ENCODE peak calls at places on chromosomes 11 and 22, in six cellular contexts. Z is IMR-90, L is esophagus squamous epithelium, S is gastrocnemius medialis, X is testis, V is right lobe of liver. G is an unnamed sample.

GRCh38 chr11:116782728-116783127 is 5.1 kb downstream of the ZPR1 start:
- DNase-seq in Z (peak; percentile 50), V (no peak), L (no peak), X (no peak), S (no peak), G (no peak)

GRCh38 chr11:119592642-119593041 is 136.4 kb downstream of the NECTIN1 start:
- DNase-seq in X (peak; percentile 49), L (no peak), Z (no peak), V (no peak), S (no peak), G (no peak)

GRCh38 chr22:45334068-45334467 is 24.3 kb downstream of the FAM118A start:
- DNase-seq in S (peak; percentile 36), L (no peak), V (no peak), X (no peak), Z (no peak), G (no peak)

GRCh38 chr11:64355078-64355940 is 3.7 kb upstream of the RPS6KA4 start:
- DNase-seq in V (peak; percentile 82), S (peak; percentile 40), Z (peak; percentile 77), X (peak; percentile 80), L (no peak), G (peak; percentile 83)

GRCh38 chr11:76653674-76654309 is 16.8 kb downstream of the LRRC32 start:
- DNase-seq in V (no peak), L (no peak), X (peak; percentile 41), S (peak; percentile 26), Z (peak; percentile 95), G (peak; percentile 71)

GRCh38 chr22:26568207-26568706 is 21.7 kb downstream of the TPST2 start:
- DNase-seq in S (no peak), V (no peak), L (no peak), Z (peak; percentile 12), X (no peak), G (no peak)

GRCh38 chr22:36775589-36775965 is 342 bp downstream of the IFT27 start:
- DNase-seq in X (peak; percentile 62), S (no peak), V (no peak), Z (peak; percentile 5), L (no peak), G (no peak)

GRCh38 chr22:43884600-43885318 is 7.1 kb downstream of the PNPLA5 start:
- DNase-seq in L (no peak), V (no peak), X (peak; percentile 69), Z (peak; percentile 31), S (peak; percentile 18), G (peak; percentile 35)

GRCh38 chr11:73989156-73989555 is 6.5 kb upstream of the UCP2 start:
- DNase-seq in V (no peak), S (no peak), Z (no peak), L (no peak), X (no peak), G (no peak)

GRCh38 chr11:116563028-116563712 is 209.6 kb downstream of the BUD13 start:
- DNase-seq in L (no peak), V (no peak), X (peak; percentile 60), S (peak; percentile 16), Z (peak; percentile 21), G (no peak)

GRCh38 chr22:45172872-45173585 is 9.3 kb downstream of the NUP50 start:
- DNase-seq in X (no peak), V (no peak), Z (no peak), L (no peak), S (no peak), G (no peak)

GRCh38 chr11:117841582-117842031 is 17.1 kb upstream of the FXYD2 start:
- DNase-seq in V (peak; percentile 28), X (no peak), S (no peak), L (no peak), Z (no peak), G (peak; percentile 15)

GRCh38 chr22:30423296-30423958 is 2.1 kb upstream of the MTFP1 start:
- DNase-seq in X (peak; percentile 54), Z (no peak), S (no peak), L (no peak), V (peak; percentile 92), G (no peak)

GRCh38 chr11:110490886-110491285 is 61.1 kb downstream of the FDX1 start:
- DNase-seq in L (no peak), S (peak; percentile 12), Z (peak; percentile 80), X (no peak), V (no peak), G (no peak)

GRCh38 chr22:42408276-42408675 is 23.9 kb downstream of the NFAM1 start:
- DNase-seq in Z (no peak), S (no peak), V (no peak), L (no peak), X (no peak), G (no peak)

GRCh38 chr11:293293-293851 is 4.4 kb downstream of the PGGHG start:
- DNase-seq in X (no peak), V (peak; percentile 39), L (no peak), Z (no peak), S (no peak), G (no peak)

GRCh38 chr11:57421066-57421465 is 5.9 kb downstream of the SLC43A3 start:
- DNase-seq in Z (no peak), L (no peak), S (no peak), X (no peak), V (no peak), G (no peak)

GRCh38 chr11:57416436-57416835 is 10.5 kb downstream of the SLC43A3 start:
- DNase-seq in V (no peak), S (no peak), X (no peak), L (no peak), Z (no peak), G (no peak)

GRCh38 chr11:57413681-57414080 is 13.2 kb downstream of the SLC43A3 start:
- DNase-seq in Z (no peak), X (no peak), L (no peak), V (no peak), S (no peak), G (no peak)

GRCh38 chr11:57414612-57415212 is 12.2 kb downstream of the SLC43A3 start:
- DNase-seq in Z (no peak), L (no peak), X (no peak), S (no peak), V (no peak), G (no peak)

DNA sequence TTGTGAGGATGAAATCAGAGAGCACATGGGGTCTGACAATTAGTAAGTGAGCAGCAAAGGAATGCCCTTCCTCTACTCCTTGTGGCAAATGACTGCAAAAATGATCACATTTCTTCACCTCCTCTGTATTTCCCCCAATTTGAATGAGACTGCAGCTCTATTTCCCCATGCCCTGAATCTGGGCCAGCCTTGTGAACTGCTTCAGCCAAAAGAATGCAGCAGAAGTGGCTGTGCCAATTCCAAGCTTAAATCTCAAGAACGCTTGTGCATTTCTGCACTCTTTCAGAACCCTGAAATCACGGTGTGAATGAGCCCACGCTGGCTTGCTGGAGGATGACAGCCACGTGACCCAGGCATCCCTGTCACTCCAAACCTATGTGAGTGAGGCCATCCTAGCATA is 9.9 kb downstream of the SLC43A3 start:
- DNase-seq in L (no peak), V (no peak), S (no peak), X (peak; percentile 20), Z (peak; percentile 48), G (no peak)
- TF ChIP-seq POLR2A in L (no peak), V (no peak), S (no peak), X (no peak), Z (no peak), G (no peak)

GRCh38 chr11:83036701-83037100 is 35.0 kb downstream of the RAB30 start:
- DNase-seq in Z (no peak), L (no peak), S (no peak), V (no peak), X (no peak), G (no peak)
- H3K27ac ChIP-seq in Z (no peak overlapping the region), L (no peak overlapping the region), S (peak overlapping the region; percentile 94), V (no peak overlapping the region), X (no peak overlapping the region), G (no peak overlapping the region)

DNA sequence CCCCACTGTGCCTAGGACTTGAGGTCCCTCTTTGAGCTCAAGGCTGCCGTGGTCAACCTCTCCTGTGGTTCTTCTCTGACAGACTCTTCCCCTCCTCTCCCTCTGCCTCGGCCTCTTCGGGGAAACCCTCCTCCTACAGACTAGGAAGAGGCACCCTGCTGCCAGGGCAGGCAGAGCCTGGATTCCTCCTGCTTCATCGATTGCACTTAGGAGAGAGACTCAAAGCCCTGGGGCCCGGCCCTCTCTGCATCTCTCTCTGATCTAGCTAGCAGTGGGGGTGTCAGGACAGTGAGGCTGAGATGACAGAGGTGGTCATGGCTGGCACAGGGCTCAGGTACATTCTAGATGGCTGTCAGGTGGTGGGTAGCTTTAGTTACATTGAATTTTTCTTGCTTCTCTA is 63.6 kb upstream of the EMID1 start:
- DNase-seq in V (no peak), Z (no peak), S (no peak), L (no peak), X (no peak), G (no peak)
- H3K4me1 ChIP-seq in V (no peaks in the 10 kb centered on the region), Z (peaks cover 3% of the 10 kb centered on the region), S (peaks cover 43% of the 10 kb centered on the region), L (peaks cover 5% of the 10 kb centered on the region), X (peaks cover 19% of the 10 kb centered on the region), G (peaks cover 5% of the 10 kb centered on the region)

GRCh38 chr22:35376728-35377472 is 4.0 kb upstream of the HMOX1 start:
- DNase-seq in S (peak; percentile 85), V (peak; percentile 88), X (peak; percentile 95), Z (peak; percentile 99), L (peak; percentile 60), G (peak; percentile 95)
- TF ChIP-seq POLR2A in S (no peak), V (no peak), X (no peak), Z (peak; percentile 39), L (no peak), G (peak; percentile 15)

DNA sequence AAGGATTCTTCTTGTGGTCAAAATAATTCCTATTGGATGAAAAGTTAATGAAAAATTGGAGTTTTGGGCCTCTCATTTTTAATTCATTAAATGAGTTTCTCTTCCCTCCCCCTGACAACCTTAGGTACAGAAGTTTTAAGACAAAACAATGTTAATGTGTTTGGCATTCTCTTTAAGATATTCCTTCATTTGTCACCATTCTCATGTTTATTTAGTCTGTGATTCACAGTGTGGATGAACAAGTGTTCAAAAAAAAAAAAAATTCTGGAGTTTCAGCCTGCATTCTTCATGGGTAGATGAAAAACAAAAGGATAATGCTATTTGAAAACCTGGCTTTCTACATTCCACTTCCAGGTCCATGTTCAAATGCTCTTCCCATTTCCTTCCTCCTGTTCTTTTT is 172.6 kb upstream of the LUZP2 start:
- DNase-seq in X (no peak), L (no peak), S (no peak), V (no peak), Z (peak; percentile 75), G (no peak)
- H3K27ac ChIP-seq in X (no peak overlapping the region), L (no peak overlapping the region), S (no peak overlapping the region), V (no peak overlapping the region), Z (no peak overlapping the region), G (no peak overlapping the region)

GRCh38 chr22:40592352-40593113 is 44.0 kb downstream of the MRTFA start:
- DNase-seq in V (no peak), S (no peak), Z (no peak), X (no peak), L (no peak), G (no peak)
- H3K4me1 ChIP-seq in V (no peaks in the 10 kb centered on the region), S (peaks cover 34% of the 10 kb centered on the region), Z (peaks cover 9% of the 10 kb centered on the region), X (peaks cover 14% of the 10 kb centered on the region), L (peaks cover 22% of the 10 kb centered on the region), G (peaks cover 34% of the 10 kb centered on the region)